ENCODE peak calls at places on chromosomes 16 and 17, in seven cellular contexts. B, L, A, Z, S, G and O are unnamed samples.

GRCh38 chr16:11234884-11235702 is 20.9 kb downstream of the SOCS1 start:
- DNase-seq in L (no peak), B (no peak), A (no peak), S (no peak), G (no peak), Z (no peak), O (no peak)

GRCh38 chr17:66667491-66668030 is 167.4 kb upstream of the CACNG5 start:
- DNase-seq in A (no peak), Z (peak), G (no peak), L (no peak), B (no peak), S (no peak), O (no peak)

GRCh38 chr17:57481901-57482300 is 225.6 kb downstream of the MSI2 start:
- DNase-seq in Z (no peak), A (no peak), S (no peak), G (no peak), B (peak), L (no peak), O (no peak)

GRCh38 chr16:84314814-84315213 is 20.1 kb downstream of the WFDC1 start:
- DNase-seq in S (no peak), G (no peak), Z (no peak), B (no peak), L (no peak), A (no peak), O (no peak)

GRCh38 chr17:40283662-40284061 is 4.0 kb upstream of the CDC6 start:
- DNase-seq in A (no peak), G (no peak), B (no peak), S (no peak), L (peak), Z (no peak), O (no peak)

GRCh38 chr17:79811036-79811887 is 14.4 kb upstream of the CBX8 start:
- DNase-seq in B (peak), A (peak), Z (no peak), G (no peak), S (peak), L (peak), O (no peak)

GRCh38 chr16:85384831-85385462 is 228.2 kb upstream of the GSE1 start:
- DNase-seq in Z (no peak), B (no peak), A (no peak), L (no peak), S (no peak), G (no peak), O (peak)

GRCh38 chr16:82544378-82544777 is 82.4 kb upstream of the CDH13 start:
- DNase-seq in G (no peak), B (no peak), L (no peak), A (no peak), Z (no peak), S (no peak), O (no peak)

GRCh38 chr16:79707867-79708266 is 107.3 kb upstream of the MAF start:
- DNase-seq in S (no peak), G (no peak), Z (no peak), B (no peak), L (no peak), A (no peak), O (no peak)

GRCh38 chr17:63116228-63116627 is 150.2 kb downstream of the TANC2 start:
- DNase-seq in G (no peak), B (peak), A (peak), S (peak), L (no peak), Z (no peak), O (no peak)

GRCh38 chr16:80824623-80825364 is 20.4 kb upstream of the CDYL2 start:
- DNase-seq in G (no peak), L (peak), B (peak), Z (peak), S (peak), A (peak), O (no peak)

GRCh38 chr16:35750157-35750689 is 2290.8 kb downstream of the TP53TG3F start:
- DNase-seq in B (no peak), L (no peak), G (no peak), Z (no peak), A (no peak), S (no peak), O (no peak)

GRCh38 chr17:44987194-44987882 is 19.2 kb upstream of the C1QL1 start:
- DNase-seq in Z (no peak), S (no peak), G (no peak), B (no peak), L (no peak), A (no peak), O (no peak)

GRCh38 chr16:87446479-87446878 is 46.3 kb downstream of the ZCCHC14 start:
- DNase-seq in G (no peak), L (no peak), S (no peak), A (no peak), Z (no peak), B (no peak), O (no peak)

GRCh38 chr16:28543072-28543471 is 4.3 kb upstream of the NUPR1 start:
- DNase-seq in Z (no peak), G (no peak), B (no peak), S (no peak), A (no peak), L (no peak), O (peak)

GRCh38 chr17:74126959-74127358 is 76.5 kb upstream of the RPL38 start:
- DNase-seq in Z (no peak), B (no peak), L (no peak), G (no peak), S (no peak), A (no peak), O (no peak)

GRCh38 chr16:84532855-84533486 is 28.5 kb upstream of the MEAK7 start:
- DNase-seq in A (no peak), Z (no peak), G (no peak), B (peak), S (no peak), L (no peak), O (no peak)

GRCh38 chr16:19513377-19514053 is 8.4 kb downstream of the GDE1 start:
- DNase-seq in S (no peak), A (no peak), L (no peak), G (no peak), B (no peak), Z (no peak), O (no peak)

GRCh38 chr16:55056585-55057520 is 126.2 kb downstream of the IRX5 start:
- DNase-seq in L (no peak), B (no peak), Z (no peak), S (no peak), A (peak), G (no peak), O (no peak)

GRCh38 chr17:64186171-64187092 is 56.5 kb upstream of the ERN1 start:
- DNase-seq in S (no peak), B (no peak), A (no peak), Z (no peak), G (no peak), L (no peak), O (no peak)

GRCh38 chr17:33204701-33205100 is 88.4 kb downstream of the ASIC2 start:
- DNase-seq in S (no peak), L (no peak), B (no peak), G (no peak), Z (no peak), A (no peak), O (no peak)

GRCh38 chr16:22977294-22977697 is 163.3 kb downstream of the HS3ST2 start:
- DNase-seq in A (no peak), L (peak), G (no peak), Z (no peak), B (no peak), S (peak), O (no peak)

GRCh38 chr16:1126044-1126443 is 26.9 kb upstream of the CACNA1H start:
- DNase-seq in S (no peak), Z (no peak), L (no peak), B (no peak), G (no peak), A (no peak), O (no peak)

GRCh38 chr17:16085066-16085699 is 85.6 kb downstream of the TTC19 start:
- DNase-seq in A (no peak), S (no peak), G (no peak), B (no peak), Z (no peak), L (no peak), O (no peak)

GRCh38 chr16:14486520-14487303 is 143.3 kb downstream of the PARN start:
- DNase-seq in S (peak), A (peak), B (peak), L (peak), Z (no peak), G (no peak), O (peak)

GRCh38 chr17:39623356-39623950 is 3.3 kb upstream of the PPP1R1B start:
- DNase-seq in L (no peak), A (peak), S (peak), G (no peak), Z (no peak), B (peak), O (peak)

GRCh38 chr17:73042809-73043685 is 49.4 kb downstream of the SLC39A11 start:
- DNase-seq in S (no peak), A (peak), G (no peak), L (no peak), B (no peak), Z (no peak), O (no peak)

GRCh38 chr16:63789603-63790002 is 1332.3 kb downstream of the CDH11 start:
- DNase-seq in A (no peak), S (no peak), G (no peak), Z (no peak), B (no peak), L (no peak), O (no peak)

GRCh38 chr17:55433629-55434422 is 12.2 kb upstream of the MMD start:
- DNase-seq in Z (no peak), L (no peak), S (peak), G (no peak), B (no peak), A (no peak), O (peak)

DNA sequence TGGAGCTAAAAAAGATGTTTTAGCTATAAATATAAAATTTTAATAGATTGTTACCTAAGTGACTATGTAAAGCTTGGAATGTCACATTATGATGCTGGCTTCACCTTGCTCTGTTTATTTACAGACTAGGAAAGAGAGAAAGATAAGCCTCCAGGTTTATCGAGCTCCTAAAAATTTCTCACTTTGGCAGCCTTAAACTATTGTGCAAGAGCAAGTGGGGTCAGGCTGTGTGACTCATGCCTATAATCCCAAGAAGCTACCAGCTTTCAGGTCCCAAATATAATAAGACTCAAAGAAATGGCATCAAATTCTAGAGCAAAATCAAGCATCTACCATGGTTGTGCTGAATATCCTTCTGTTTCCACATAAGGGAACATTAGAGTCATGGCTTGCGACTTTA is 34.3 kb upstream of the PRSS54 start:
- DNase-seq in L (no peak), Z (no peak), B (no peak), G (no peak), S (no peak), A (no peak), O (no peak)
- TF ChIP-seq JUND in L (peak), Z (no peak), B (peak), G (no peak), S (no peak), A (no peak), O (no peak)

GRCh38 chr17:50451943-50452626 is 16.6 kb downstream of the CHAD start:
- DNase-seq in S (no peak), B (no peak), Z (peak), A (no peak), L (no peak), G (no peak), O (no peak)
- TF ChIP-seq JUND in S (no peak), B (no peak), Z (no peak), A (no peak), L (no peak), G (no peak), O (no peak)

DNA sequence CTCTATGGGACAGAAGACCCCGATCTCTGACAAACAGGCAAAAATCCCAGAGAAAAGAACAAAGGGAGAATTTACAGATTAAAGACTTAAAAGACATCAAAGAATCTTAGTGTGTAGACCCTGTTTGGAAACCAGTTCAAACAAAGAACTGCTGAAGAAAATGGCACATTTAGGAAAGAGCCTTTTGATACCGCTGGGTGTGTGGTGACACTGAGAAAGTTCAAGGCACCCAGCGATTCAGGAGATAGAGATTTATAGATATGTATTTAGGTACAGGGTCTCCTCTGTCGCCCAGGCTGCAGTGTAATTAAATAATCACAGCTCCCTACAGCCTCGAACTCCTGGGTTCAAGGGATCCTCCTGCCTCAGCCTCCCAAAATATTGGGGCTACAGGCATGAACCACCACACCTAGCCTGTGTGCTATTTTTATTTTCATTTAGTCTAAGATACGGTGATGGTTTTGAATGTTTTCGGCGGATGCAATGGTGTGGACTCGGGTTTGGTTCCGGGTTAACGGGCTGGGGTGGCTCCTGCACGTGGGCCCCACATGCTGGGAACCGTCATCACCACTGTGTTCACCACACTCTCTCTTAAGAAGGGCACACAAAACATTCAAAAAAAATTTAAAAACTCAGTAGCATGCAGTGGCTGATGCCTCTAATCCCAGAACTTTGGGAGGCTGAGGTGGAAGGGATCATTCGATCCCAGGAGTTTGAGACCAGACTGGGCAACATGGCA is 114.0 kb downstream of the ZNF778 start:
- DNase-seq in B (no peak), A (no peak), L (no peak), Z (no peak), G (no peak), S (no peak), O (no peak)
- TF ChIP-seq JUND in B (no peak), A (no peak), L (no peak), Z (no peak), G (no peak), S (no peak), O (no peak)

GRCh38 chr16:30628628-30629342 is 18.6 kb upstream of the ZNF689 start:
- DNase-seq in B (peak), S (peak), L (peak), A (peak), Z (no peak), G (no peak), O (peak)
- TF ChIP-seq JUND in B (no peak), S (no peak), L (no peak), A (no peak), Z (no peak), G (no peak), O (no peak)

GRCh38 chr16:66606000-66606751 is 1.7 kb downstream of the CMTM3 start:
- DNase-seq in B (no peak), S (no peak), G (no peak), A (no peak), Z (no peak), L (no peak), O (no peak)
- TF ChIP-seq JUND in B (no peak), S (no peak), G (no peak), A (no peak), Z (no peak), L (no peak), O (no peak)

GRCh38 chr16:49700222-49700927 is 155.5 kb downstream of the ZNF423 start:
- DNase-seq in L (no peak), G (no peak), Z (no peak), A (peak), S (no peak), B (no peak), O (no peak)
- TF ChIP-seq JUND in L (no peak), G (no peak), Z (no peak), A (no peak), S (no peak), B (no peak), O (no peak)

GRCh38 chr17:5097101-5097834 is 14.4 kb downstream of the ZNF232 start:
- DNase-seq in B (no peak), Z (no peak), S (no peak), L (no peak), A (peak), G (peak), O (no peak)
- TF ChIP-seq JUND in B (no peak), Z (no peak), S (no peak), L (no peak), A (no peak), G (no peak), O (no peak)